ENCODE peak calls at places on chromosome 21, in nine cellular contexts. B is mammary epithelial cell, M is NB4, V is kidney epithelial cell, K is OCI-LY7, S is dorsolateral prefrontal cortex, I is cardiac muscle cell, U is A549, X is astrocyte of the spinal cord. N is an unnamed sample.

GRCh38 chr21:41142051-41142795 is 25.7 kb upstream of the BACE2 start:
- DNase-seq in S (no peak), X (peak), V (peak), K (no peak), I (peak), U (peak), B (peak), M (no peak), N (no peak)

GRCh38 chr21:32612999-32613337 is 791 bp upstream of the CFAP298 start:
- DNase-seq in I (no peak), B (no peak), K (no peak), U (no peak), M (no peak), V (no peak), X (no peak), S (no peak), N (no peak)

GRCh38 chr21:42959754-42960153 is 14.6 kb upstream of the PKNOX1 start:
- DNase-seq in V (no peak), M (no peak), I (no peak), U (no peak), K (no peak), S (no peak), X (no peak), B (no peak), N (no peak)

GRCh38 chr21:42781150-42781980 is 98.0 kb downstream of the WDR4 start:
- DNase-seq in I (peak), U (no peak), X (no peak), B (peak), K (no peak), M (no peak), V (no peak), S (no peak), N (no peak)

GRCh38 chr21:39004776-39005605 is 178.3 kb downstream of the PSMG1 start:
- DNase-seq in I (peak), X (no peak), V (no peak), U (no peak), B (no peak), M (peak), K (peak), S (no peak), N (no peak)

GRCh38 chr21:42324896-42325295 is 9.7 kb upstream of the TFF3 start:
- DNase-seq in I (no peak), X (no peak), U (no peak), B (no peak), V (no peak), S (no peak), M (no peak), K (no peak), N (no peak)

GRCh38 chr21:43287111-43287973 is 118.5 kb downstream of the CRYAA start:
- DNase-seq in U (no peak), M (peak), X (no peak), B (no peak), K (no peak), I (no peak), V (no peak), S (no peak), N (no peak)

GRCh38 chr21:46064870-46065214 is 33.1 kb upstream of the COL6A2 start:
- DNase-seq in I (no peak), K (no peak), B (no peak), S (no peak), V (no peak), U (no peak), M (no peak), X (no peak), N (no peak)

GRCh38 chr21:37061926-37062591 is 10.8 kb downstream of the PIGP start:
- DNase-seq in K (peak), S (no peak), M (peak), X (peak), U (no peak), V (no peak), B (no peak), I (peak), N (no peak)

GRCh38 chr21:45950740-45951515 is 30.6 kb upstream of the COL6A1 start:
- DNase-seq in M (no peak), I (peak), X (peak), V (no peak), B (peak), K (no peak), U (no peak), S (no peak), N (no peak)

GRCh38 chr21:38377165-38378093 is 120.6 kb downstream of the KCNJ15 start:
- DNase-seq in X (no peak), S (no peak), V (no peak), U (no peak), B (no peak), K (no peak), M (peak), I (no peak), N (no peak)

GRCh38 chr21:45289655-45290515 is 2.2 kb upstream of the POFUT2 start:
- DNase-seq in M (peak), K (no peak), S (no peak), U (peak), X (no peak), I (no peak), V (no peak), B (no peak), N (no peak)

GRCh38 chr21:36350282-36350910 is 30.4 kb downstream of the MORC3 start:
- DNase-seq in X (peak), U (no peak), K (no peak), V (no peak), S (no peak), M (no peak), B (no peak), I (peak), N (no peak)

GRCh38 chr21:17929514-17929913 is 110.4 kb upstream of the C21orf91 start:
- DNase-seq in V (no peak), X (no peak), I (no peak), K (no peak), S (no peak), U (no peak), M (no peak), B (no peak), N (no peak)

GRCh38 chr21:17930102-17930501 is 110.9 kb upstream of the C21orf91 start:
- DNase-seq in U (no peak), M (no peak), I (no peak), V (no peak), K (no peak), B (no peak), S (no peak), X (no peak), N (no peak)

GRCh38 chr21:17925000-17925610 is 105.9 kb upstream of the C21orf91 start:
- DNase-seq in B (peak), X (peak), M (peak), I (peak), V (no peak), U (peak), K (peak), S (no peak), N (peak)

GRCh38 chr21:17925900-17926299 is 106.7 kb upstream of the C21orf91 start:
- DNase-seq in K (peak), B (no peak), S (no peak), M (peak), X (peak), V (no peak), I (peak), U (no peak), N (no peak)

GRCh38 chr21:17931080-17931479 is 111.9 kb upstream of the C21orf91 start:
- DNase-seq in B (no peak), S (no peak), M (peak), I (no peak), U (peak), X (no peak), K (peak), V (no peak), N (no peak)
- TF ChIP-seq CTCF in B (peak), S (no peak), M (peak), I (peak), U (no peak), X (peak), K (peak), V (peak), N (no peak)

DNA sequence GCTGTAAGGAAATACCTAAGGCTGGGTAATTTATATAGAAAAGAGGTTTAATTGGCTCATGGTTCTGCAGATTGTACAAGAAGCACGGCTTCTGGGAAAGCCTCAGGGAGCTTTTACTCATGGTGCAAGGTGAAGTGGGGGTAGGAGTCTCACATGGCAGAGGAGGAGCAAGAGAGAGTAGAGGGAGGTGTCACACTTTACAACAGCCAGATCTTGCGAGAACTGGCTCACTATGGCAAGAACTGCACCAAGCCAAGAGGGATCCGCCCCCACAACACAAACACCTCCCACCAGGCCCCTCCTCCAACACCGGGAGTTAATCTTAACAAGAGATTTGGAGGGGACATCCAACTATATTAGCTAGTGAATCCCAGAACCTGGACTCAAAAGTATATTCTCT is 135.4 kb upstream of the SOD1 start:
- DNase-seq in I (no peak), M (no peak), V (no peak), B (no peak), X (no peak), U (peak), K (no peak), S (no peak), N (no peak)
- TF ChIP-seq CTCF in I (no peak), M (no peak), V (no peak), B (no peak), X (no peak), U (no peak), K (no peak), S (no peak), N (no peak)

GRCh38 chr21:14876464-14876863 is 188.3 kb downstream of the NRIP1 start:
- DNase-seq in X (no peak), I (no peak), S (no peak), V (no peak), K (no peak), M (no peak), B (no peak), U (no peak), N (no peak)

GRCh38 chr21:14877581-14878228 is 187.1 kb downstream of the NRIP1 start:
- DNase-seq in B (peak), I (peak), U (peak), K (no peak), S (no peak), V (no peak), X (peak), M (no peak), N (peak)

GRCh38 chr21:14879458-14879857 is 185.3 kb downstream of the NRIP1 start:
- DNase-seq in X (no peak), I (no peak), M (no peak), S (no peak), V (no peak), B (no peak), U (no peak), K (no peak), N (no peak)

GRCh38 chr21:14880922-14881321 is 183.9 kb downstream of the NRIP1 start:
- DNase-seq in U (no peak), B (peak), M (no peak), K (no peak), V (no peak), I (peak), S (no peak), X (peak), N (no peak)

DNA sequence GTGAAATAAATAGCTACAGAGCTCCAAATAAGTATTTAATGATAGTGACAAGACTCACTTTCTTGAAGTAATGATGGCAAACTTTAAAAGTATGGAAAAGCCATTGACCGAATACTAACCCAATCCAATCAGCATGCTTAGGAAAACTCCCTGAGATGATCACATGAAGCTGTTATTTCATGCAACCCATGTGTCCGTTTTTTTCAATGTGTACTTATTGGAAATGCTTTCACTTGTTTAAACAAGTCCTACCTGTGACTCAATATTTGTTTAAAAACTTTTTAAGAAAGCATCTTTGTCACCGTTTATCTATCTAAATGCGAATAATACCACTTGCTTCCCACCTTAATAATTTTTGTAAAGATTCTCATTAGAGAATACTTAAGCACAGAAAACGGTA is 185.8 kb downstream of the NRIP1 start:
- DNase-seq in K (no peak), I (no peak), V (no peak), B (peak), X (no peak), S (no peak), U (peak), M (no peak), N (no peak)
- TF ChIP-seq CTCF in K (no peak), I (no peak), V (no peak), B (no peak), X (no peak), S (no peak), U (no peak), M (no peak), N (no peak)

DNA sequence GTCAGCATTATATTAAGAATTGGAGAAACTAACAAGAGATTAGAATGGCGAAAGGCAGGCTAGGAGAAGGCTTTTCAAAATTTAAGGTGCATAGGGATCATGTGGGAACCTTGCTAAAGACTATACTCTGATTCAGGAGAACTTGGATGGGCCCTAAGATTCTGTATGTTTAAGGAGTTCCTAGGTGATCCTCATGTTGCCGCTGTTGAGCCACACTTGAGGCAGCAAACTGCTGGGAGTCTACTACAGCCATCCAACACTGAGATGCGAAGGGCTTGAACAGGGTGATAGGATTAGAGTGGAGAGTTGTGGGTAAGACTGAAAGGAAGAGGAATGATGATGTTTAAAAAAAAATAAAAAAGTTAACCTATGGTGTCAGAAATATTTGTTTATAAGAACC is 1013.2 kb downstream of the MRPL39 start:
- DNase-seq in V (no peak), M (no peak), B (no peak), S (no peak), U (no peak), I (no peak), K (no peak), X (no peak), N (no peak)
- TF ChIP-seq CTCF in V (no peak), M (no peak), B (no peak), S (no peak), U (no peak), I (no peak), K (no peak), X (no peak), N (no peak)

DNA sequence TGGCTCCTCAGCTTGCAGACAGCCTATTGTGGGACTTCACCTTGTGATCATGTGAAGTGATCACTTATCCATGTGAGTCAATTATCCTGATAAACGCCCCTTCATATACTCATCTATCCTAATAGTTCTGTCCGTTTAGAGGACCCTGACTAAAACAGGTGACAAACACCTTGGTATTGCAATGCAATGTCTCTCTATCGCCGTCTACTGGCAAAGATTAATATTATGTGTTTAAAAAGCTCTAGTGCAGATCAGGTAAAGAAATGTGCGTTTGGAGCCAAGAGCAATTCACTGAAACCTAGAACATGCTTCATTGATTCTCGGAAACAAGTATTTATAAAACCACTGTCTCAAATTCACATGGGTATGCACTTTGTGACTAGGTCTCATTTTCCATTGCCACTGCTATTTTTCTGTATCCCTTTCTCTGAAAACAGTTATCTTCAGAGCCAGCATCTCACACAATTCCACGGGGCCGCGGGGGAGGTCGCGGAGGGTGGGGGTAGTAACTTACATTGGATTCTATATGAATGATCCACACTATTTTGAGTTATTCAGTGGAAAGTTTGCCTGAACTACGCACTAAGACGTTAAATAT is 554.6 kb upstream of the NCAM2 start:
- DNase-seq in X (no peak), V (no peak), U (peak), B (no peak), M (peak), K (peak), S (no peak), I (no peak), N (peak)
- TF ChIP-seq CTCF in X (peak), V (peak), U (no peak), B (no peak), M (peak), K (peak), S (peak), I (no peak), N (no peak)

N was measured in GM13976.